ENCODE peak calls at places on chromosomes 16 and 17, in seven cellular contexts. W is tibial nerve, B is GM12891, E is NB4, D is stomach, K is adrenal gland, Q is ovary. P is an unnamed sample.
A peak's percentile ranks its signal among the peaks of the same experiment; 100 is the strongest.

GRCh38 chr17:39077874-39078273 is 73.6 kb downstream of the PLXDC1 start:
- DNase-seq in K (no peak), W (no peak), B (no peak), Q (no peak), D (no peak), E (no peak), P (no peak)

GRCh38 chr17:81448960-81449359 is 53.7 kb downstream of the BAHCC1 start:
- DNase-seq in B (no peak), Q (no peak), K (no peak), E (peak; percentile 55), D (no peak), W (no peak), P (no peak)

GRCh38 chr17:511833-512251 is 159.2 kb upstream of the RPH3AL start:
- DNase-seq in Q (peak; percentile 30), D (no peak), K (no peak), B (no peak), W (no peak), E (no peak), P (peak; percentile 37)

GRCh38 chr17:50722746-50723145 is 3.3 kb downstream of the LUC7L3 start:
- DNase-seq in K (no peak), W (no peak), Q (no peak), D (no peak), B (no peak), E (no peak), P (no peak)

GRCh38 chr16:50276801-50277560 is 10.6 kb downstream of the ADCY7 start:
- DNase-seq in K (no peak), Q (no peak), W (no peak), E (no peak), B (no peak), D (no peak), P (no peak)

GRCh38 chr16:53415504-53415903 is 18.8 kb upstream of the RBL2 start:
- DNase-seq in B (no peak), Q (no peak), E (peak; percentile 42), W (no peak), D (no peak), K (no peak), P (peak; percentile 12)

GRCh38 chr16:29806096-29806579 is at the start of gene MAZ:
- DNase-seq in E (no peak), W (no peak), K (peak; percentile 95), D (no peak), B (no peak), Q (no peak), P (peak; percentile 89)

GRCh38 chr16:22728167-22728836 is 85.7 kb upstream of the HS3ST2 start:
- DNase-seq in W (no peak), B (no peak), K (no peak), D (no peak), Q (no peak), E (no peak), P (no peak)

GRCh38 chr17:75856062-75856681 is 1.0 kb upstream of the WBP2 start:
- DNase-seq in W (peak; percentile 45), K (peak; percentile 50), E (no peak), B (no peak), Q (no peak), D (peak; percentile 33), P (no peak)

GRCh38 chr17:63991611-63992010 is 6.5 kb upstream of the PRR29 start:
- DNase-seq in Q (no peak), D (no peak), E (no peak), K (no peak), B (no peak), W (no peak), P (no peak)

GRCh38 chr17:45784583-45785372 is 658 bp downstream of the CRHR1 start:
- DNase-seq in B (peak; percentile 57), K (no peak), D (peak; percentile 49), W (no peak), E (peak; percentile 74), Q (no peak), P (no peak)

GRCh38 chr17:30243568-30243967 is 8.1 kb upstream of the SLC6A4 start:
- DNase-seq in W (no peak), E (no peak), Q (no peak), D (no peak), B (no peak), K (no peak), P (no peak)

GRCh38 chr16:29804455-29805231 is 1.7 kb upstream of the MAZ start:
- DNase-seq in Q (peak; percentile 64), E (peak; percentile 79), D (peak; percentile 39), B (no peak), W (peak; percentile 30), K (peak; percentile 74), P (peak; percentile 76)

GRCh38 chr17:81666342-81667191 is at the start of the genes CCDC137 and OXLD1:
- DNase-seq in B (peak; percentile 98), K (peak; percentile 96), Q (peak; percentile 96), W (peak; percentile 91), D (peak; percentile 98), E (peak; percentile 98), P (peak; percentile 96)

GRCh38 chr17:16353702-16354174 is 469 bp upstream of the CENPV start:
- DNase-seq in W (no peak), K (no peak), D (no peak), Q (no peak), E (no peak), B (no peak), P (no peak)

GRCh38 chr17:16352838-16353701 is at the start of gene CENPV:
- DNase-seq in K (peak; percentile 47), E (peak; percentile 75), W (no peak), Q (peak; percentile 36), B (peak; percentile 81), D (peak; percentile 64), P (peak; percentile 40)

GRCh38 chr17:16354585-16354984 is 1.3 kb upstream of the CENPV start:
- DNase-seq in B (no peak), Q (no peak), K (no peak), W (no peak), D (no peak), E (no peak), P (no peak)

GRCh38 chr17:16351831-16352230 is 1.4 kb downstream of the CENPV start:
- DNase-seq in D (no peak), K (no peak), E (peak; percentile 22), Q (no peak), W (no peak), B (no peak), P (no peak)

DNA sequence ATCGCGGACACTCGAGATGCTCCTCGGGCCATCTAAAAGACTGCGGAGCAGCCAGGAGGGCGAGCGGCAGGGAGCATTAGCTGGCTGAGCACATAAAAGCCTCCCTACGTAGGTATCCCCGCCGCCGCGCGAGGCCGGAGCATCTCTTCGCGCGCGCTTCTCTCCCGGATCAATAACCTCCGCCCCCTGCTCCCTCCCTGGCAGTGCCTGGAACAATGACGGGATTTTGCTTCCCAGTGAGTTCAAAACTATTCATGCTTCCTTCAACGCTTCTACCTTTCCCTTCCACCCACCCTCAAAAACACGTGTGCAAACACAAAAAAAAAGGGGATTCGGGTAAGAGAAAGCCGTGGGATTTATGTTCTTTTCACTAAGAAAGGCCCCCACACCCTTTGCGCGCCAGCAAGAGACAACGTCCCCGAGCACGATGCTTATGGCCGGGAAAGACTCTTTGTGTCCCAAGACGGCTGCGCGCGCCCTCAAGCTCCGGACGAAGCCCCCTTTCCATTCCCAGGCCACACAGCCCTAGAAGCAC is 899 bp downstream of the CENPV start:
- DNase-seq in D (peak; percentile 48), E (peak; percentile 68), W (no peak), B (peak; percentile 17), Q (peak; percentile 12), K (peak; percentile 53), P (no peak)
- TF ChIP-seq POLR2A in D (no peak), E (no peak), W (no peak), B (no peak), Q (no peak), K (no peak), P (no peak)

DNA sequence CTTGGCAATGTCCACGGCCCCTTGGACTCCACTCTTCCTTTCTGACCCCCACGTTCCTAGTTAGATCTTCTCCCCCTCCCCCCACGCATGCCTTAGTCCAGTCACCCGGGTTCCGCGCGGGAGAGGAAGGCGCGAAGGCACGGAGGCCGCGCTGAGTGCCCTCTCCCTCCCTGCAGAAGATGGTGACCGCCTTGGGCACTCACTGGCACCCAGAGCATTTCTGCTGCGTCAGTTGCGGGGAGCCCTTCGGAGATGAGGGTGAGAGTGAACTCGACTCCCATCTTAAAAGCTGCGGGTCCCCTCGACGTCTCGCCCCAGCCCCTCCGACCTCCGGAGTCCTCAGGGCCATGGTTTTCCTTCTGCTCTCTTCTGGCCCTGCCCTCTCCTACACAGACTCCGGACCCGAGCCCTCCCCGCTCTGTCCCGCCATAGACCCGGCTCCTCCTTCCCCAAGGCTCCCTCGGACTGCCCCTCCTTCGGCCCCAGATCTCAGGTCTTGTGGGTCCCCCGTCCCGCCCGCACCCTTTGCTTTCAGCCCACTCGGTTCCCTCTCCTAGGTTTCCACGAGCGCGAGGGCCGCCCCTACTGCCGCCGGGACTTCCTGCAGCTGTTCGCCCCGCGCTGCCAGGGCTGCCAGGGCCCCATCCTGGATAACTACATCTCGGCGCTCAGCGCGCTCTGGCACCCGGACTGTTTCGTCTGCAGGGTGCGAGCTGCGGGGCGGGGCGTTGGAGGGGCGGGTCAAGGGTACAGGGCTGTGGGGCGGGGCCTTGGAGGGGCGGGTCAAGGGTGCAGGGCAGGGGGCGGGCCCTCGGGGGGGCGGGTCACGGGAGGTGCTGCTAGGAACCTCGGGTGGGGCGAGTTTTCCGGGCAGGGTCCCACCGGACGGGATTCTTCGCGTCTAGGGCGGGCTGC is 4.6 kb downstream of the TGFB1I1 start:
- DNase-seq in W (peak; percentile 51), Q (no peak), B (peak; percentile 87), D (peak; percentile 93), E (peak; percentile 89), K (peak; percentile 90), P (no peak)
- TF ChIP-seq POLR2A in W (no peak), Q (no peak), B (no peak), D (no peak), E (peak; percentile 43), K (no peak), P (no peak)

GRCh38 chr16:28291651-28292626 is at the start of gene SBK1:
- DNase-seq in E (peak; percentile 75), K (peak; percentile 71), D (peak; percentile 87), B (peak; percentile 99), W (peak; percentile 17), Q (peak; percentile 61), P (peak; percentile 90)
- TF ChIP-seq POLR2A in E (no peak), K (no peak), D (no peak), B (no peak), W (no peak), Q (no peak), P (no peak)

DNA sequence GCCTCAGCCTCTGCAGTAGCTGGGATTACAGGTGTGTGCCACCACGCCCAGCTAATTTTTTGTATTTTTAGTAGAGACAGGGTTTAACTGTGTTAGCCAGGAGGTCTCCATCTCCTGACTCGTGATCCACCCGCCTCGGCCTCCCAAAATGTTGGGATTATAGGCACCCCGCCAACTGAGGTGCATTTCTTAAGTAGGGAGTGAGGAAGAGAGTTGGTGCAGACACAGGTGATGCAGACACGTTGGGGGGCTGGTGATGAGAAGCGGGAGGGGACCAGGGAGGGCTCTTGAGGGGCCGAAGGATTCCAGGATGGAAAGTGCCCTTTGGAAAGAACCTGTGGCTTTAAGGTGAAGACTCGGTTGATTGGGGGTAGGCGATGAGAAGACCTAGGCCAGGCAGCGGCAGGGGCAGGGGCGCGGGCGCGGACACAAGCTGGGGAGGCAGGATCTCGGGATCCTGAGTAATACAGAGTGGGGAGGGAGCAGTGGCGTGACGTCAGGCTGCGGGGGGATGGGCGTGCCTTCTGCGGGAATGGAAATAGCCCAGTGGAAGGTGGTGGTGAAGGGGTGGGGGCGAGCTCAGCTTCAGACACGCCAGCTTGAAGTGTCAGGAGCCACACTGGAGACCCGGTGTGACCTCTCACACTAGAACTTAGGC is 2.5 kb upstream of the ATP6V0C start:
- DNase-seq in W (peak; percentile 65), B (no peak), Q (peak; percentile 80), E (no peak), D (peak; percentile 58), K (peak; percentile 76), P (no peak)
- TF ChIP-seq POLR2A in W (no peak), B (no peak), Q (no peak), E (no peak), D (no peak), K (no peak), P (no peak)

P was measured in H54.